ENCODE peak calls at places on chromosomes 16 and 17, in eight cellular contexts. W is CD8-positive, alpha-beta T cell; V is mammary epithelial cell; F is lower lobe of right lung; M is adipocyte; X is stomach; Z is HAP-1; C is body of pancreas. I is an unnamed sample. For H3K4me1 and H3K9me3, the result is how much of the 10 kb centered on the place peaks cover.

GRCh38 chr16:16033208-16033717 is 83.8 kb downstream of the ABCC1 start:
- DNase-seq in W (peak), V (no peak), F (no peak), M (no peak), X (no peak), Z (no peak), C (no peak), I (no peak)

GRCh38 chr16:59540621-59541020 is 806.5 kb upstream of the GOT2 start:
- DNase-seq in W (no peak), V (no peak), F (no peak), M (no peak), X (no peak), Z (no peak), C (no peak), I (no peak)

GRCh38 chr16:76535-77272 is 1.3 kb upstream of the MPG start:
- DNase-seq in W (no peak), V (peak), F (peak), M (peak), X (peak), Z (peak), C (peak), I (no peak)

GRCh38 chr17:77449908-77450741 is 309.4 kb downstream of the SEC14L1 start:
- DNase-seq in W (peak), V (peak), F (no peak), M (peak), X (peak), Z (no peak), C (peak), I (peak)

GRCh38 chr16:79451196-79451816 is 149.2 kb downstream of the MAF start:
- DNase-seq in W (no peak), V (no peak), F (no peak), M (no peak), X (no peak), Z (no peak), C (peak), I (no peak)

GRCh38 chr16:87725596-87726235 is 40.1 kb downstream of the KLHDC4 start:
- DNase-seq in W (no peak), V (no peak), F (peak), M (no peak), X (no peak), Z (no peak), C (no peak), I (no peak)

GRCh38 chr17:34218757-34219156 is 36.3 kb upstream of the CCL2 start:
- DNase-seq in W (no peak), V (no peak), F (no peak), M (no peak), X (no peak), Z (no peak), C (no peak), I (no peak)

GRCh38 chr17:76176701-76177574 is 35.9 kb upstream of the FOXJ1 start:
- DNase-seq in W (no peak), V (no peak), F (no peak), M (no peak), X (no peak), Z (no peak), C (no peak), I (no peak)

GRCh38 chr17:3557768-3558583 is at the start of gene TRPV3:
- DNase-seq in W (peak), V (peak), F (no peak), M (no peak), X (peak), Z (no peak), C (peak), I (peak)

GRCh38 chr16:67015317-67015731 is 13.6 kb upstream of the CBFB start:
- DNase-seq in W (no peak), V (no peak), F (peak), M (no peak), X (no peak), Z (no peak), C (no peak), I (peak)

GRCh38 chr16:67013823-67014640 is 14.9 kb upstream of the CBFB start:
- DNase-seq in W (peak), V (no peak), F (peak), M (peak), X (peak), Z (peak), C (peak), I (peak)

GRCh38 chr16:67013238-67013822 is 15.6 kb upstream of the CBFB start:
- DNase-seq in W (no peak), V (no peak), F (no peak), M (no peak), X (no peak), Z (no peak), C (no peak), I (no peak)

GRCh38 chr16:67016143-67016542 is 12.8 kb upstream of the CBFB start:
- DNase-seq in W (no peak), V (no peak), F (no peak), M (no peak), X (no peak), Z (no peak), C (no peak), I (peak)

DNA sequence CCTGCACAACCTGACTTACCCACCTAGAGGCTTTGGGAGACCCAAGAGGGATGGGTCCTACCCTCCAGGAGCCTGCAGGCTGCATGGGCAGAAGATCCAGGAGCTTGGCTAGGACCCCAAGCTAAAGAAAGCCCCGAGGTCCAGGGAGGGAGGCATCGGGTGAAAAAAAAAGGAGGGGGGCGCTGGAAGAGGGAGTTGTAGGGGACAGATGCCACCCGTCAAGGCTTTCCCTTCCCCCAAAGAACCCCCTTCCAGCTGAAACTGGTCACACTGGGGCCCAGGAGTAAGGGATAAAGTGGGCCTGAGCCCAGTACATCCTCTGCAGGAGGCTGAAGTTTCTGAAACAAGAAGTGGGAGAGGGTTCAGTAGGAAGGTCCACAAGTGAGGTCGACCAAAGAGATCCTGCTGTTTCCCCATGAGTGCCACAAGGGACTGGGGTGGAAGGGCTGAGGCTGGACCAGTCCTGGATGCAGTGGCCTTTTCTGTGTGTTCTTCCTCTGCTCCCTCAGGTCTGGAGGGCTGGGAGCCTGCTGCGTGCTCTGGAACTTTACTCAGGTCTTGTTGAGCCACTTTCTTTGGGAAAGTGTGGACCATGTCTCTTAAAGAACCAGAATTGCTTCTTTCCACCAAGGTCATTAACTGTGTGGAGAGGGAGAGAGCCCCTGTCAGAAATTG is 14.2 kb upstream of the CBFB start:
- DNase-seq in W (no peak), V (no peak), F (no peak), M (no peak), X (no peak), Z (no peak), C (no peak), I (peak)
- H3K4me3 ChIP-seq in W (peak), V (no peak), F (peak), M (peak), X (peak), Z (peak), C (no peak), I (no peak)

GRCh38 chr17:82889496-82890338 is 49.9 kb upstream of the ZNF750 start:
- DNase-seq in W (no peak), V (peak), F (peak), M (no peak), X (peak), Z (no peak), C (peak), I (no peak)
- H3K4me1 ChIP-seq in W (under half), V (under half), F (half or more), M (under half), X (half or more), Z (under half), C (half or more), I (half or more)

GRCh38 chr17:26782153-26782552 is 511.8 kb upstream of the WSB1 start:
- DNase-seq in W (no peak), V (no peak), F (no peak), M (no peak), X (no peak), Z (no peak), C (no peak), I (peak)
- H3K9me3 ChIP-seq in W (under half), V (half or more), F (under half), M (under half), X (half or more), Z (under half), C (under half), I (half or more)

GRCh38 chr17:38752119-38752929 is at the start of gene PSMB3:
- DNase-seq in W (peak), V (peak), F (peak), M (peak), X (peak), Z (peak), C (peak), I (peak)
- H3K4me3 ChIP-seq in W (peak), V (peak), F (peak), M (peak), X (peak), Z (peak), C (peak), I (peak)

I was measured in spleen.